ENCODE peak calls at places on chromosomes 12 and 14, in five cellular contexts. One of them, this sample, is unnamed.

GRCh38 chr12:110168732-110169455 is 44.7 kb downstream of the IFT81 start:
- DNase-seq in OCI-LY7: no peak
- DNase-seq in hepatocyte: no peak
- DNase-seq in retinal pigment epithelial cell: no peak
- DNase-seq in neuronal stem cell: no peak
- DNase-seq in this sample: no peak

GRCh38 chr12:111469406-111469805 is 63.7 kb downstream of the SH2B3 start:
- DNase-seq in OCI-LY7: no peak
- DNase-seq in hepatocyte: no peak
- DNase-seq in retinal pigment epithelial cell: no peak
- DNase-seq in neuronal stem cell: no peak
- DNase-seq in this sample: no peak

GRCh38 chr14:103103461-103104388 is 9.2 kb downstream of the EXOC3L4 start:
- DNase-seq in OCI-LY7: no peak
- DNase-seq in hepatocyte: no peak
- DNase-seq in retinal pigment epithelial cell: no peak
- DNase-seq in neuronal stem cell: no peak
- DNase-seq in this sample: no peak

GRCh38 chr12:122399254-122399591 is 23.2 kb downstream of the CLIP1 start:
- DNase-seq in OCI-LY7: no peak
- DNase-seq in hepatocyte: no peak
- DNase-seq in retinal pigment epithelial cell: no peak
- DNase-seq in neuronal stem cell: no peak
- DNase-seq in this sample: no peak

GRCh38 chr12:105445261-105446015 is 114.9 kb downstream of the C12orf75 start:
- DNase-seq in OCI-LY7: no peak
- DNase-seq in hepatocyte: peak
- DNase-seq in retinal pigment epithelial cell: peak
- DNase-seq in neuronal stem cell: no peak
- DNase-seq in this sample: peak

GRCh38 chr12:132536102-132536876 is 46.3 kb downstream of the FBRSL1 start:
- DNase-seq in OCI-LY7: no peak
- DNase-seq in hepatocyte: no peak
- DNase-seq in retinal pigment epithelial cell: no peak
- DNase-seq in neuronal stem cell: no peak
- DNase-seq in this sample: no peak

GRCh38 chr12:22578328-22578727 is 34.0 kb upstream of the C2CD5 start:
- DNase-seq in OCI-LY7: no peak
- DNase-seq in hepatocyte: no peak
- DNase-seq in retinal pigment epithelial cell: no peak
- DNase-seq in neuronal stem cell: no peak
- DNase-seq in this sample: no peak

GRCh38 chr12:27436029-27436428 is 10.5 kb upstream of the SMCO2 start:
- DNase-seq in OCI-LY7: no peak
- DNase-seq in hepatocyte: no peak
- DNase-seq in retinal pigment epithelial cell: no peak
- DNase-seq in neuronal stem cell: no peak
- DNase-seq in this sample: no peak

GRCh38 chr14:54285030-54285429 is 111.8 kb upstream of the CDKN3 start:
- DNase-seq in OCI-LY7: no peak
- DNase-seq in hepatocyte: no peak
- DNase-seq in retinal pigment epithelial cell: no peak
- DNase-seq in neuronal stem cell: no peak
- DNase-seq in this sample: no peak

GRCh38 chr14:52694761-52695480 is 437 bp downstream of the ERO1A start:
- DNase-seq in OCI-LY7: peak
- DNase-seq in hepatocyte: peak
- DNase-seq in retinal pigment epithelial cell: no peak
- DNase-seq in neuronal stem cell: peak
- DNase-seq in this sample: peak

GRCh38 chr14:89428556-89429196 is 11.6 kb upstream of the FOXN3 start:
- DNase-seq in OCI-LY7: no peak
- DNase-seq in hepatocyte: no peak
- DNase-seq in retinal pigment epithelial cell: no peak
- DNase-seq in neuronal stem cell: no peak
- DNase-seq in this sample: peak

GRCh38 chr14:75461303-75461702 is 33.5 kb downstream of the JDP2 start:
- DNase-seq in OCI-LY7: no peak
- DNase-seq in hepatocyte: no peak
- DNase-seq in retinal pigment epithelial cell: no peak
- DNase-seq in neuronal stem cell: no peak
- DNase-seq in this sample: no peak

GRCh38 chr12:104282109-104282508 is 21.4 kb upstream of the EID3 start:
- DNase-seq in OCI-LY7: no peak
- DNase-seq in hepatocyte: no peak
- DNase-seq in retinal pigment epithelial cell: no peak
- DNase-seq in neuronal stem cell: no peak
- DNase-seq in this sample: peak

GRCh38 chr14:99560946-99561683 is 42.9 kb downstream of the CCDC85C start:
- DNase-seq in OCI-LY7: no peak
- DNase-seq in hepatocyte: no peak
- DNase-seq in retinal pigment epithelial cell: no peak
- DNase-seq in neuronal stem cell: no peak
- DNase-seq in this sample: no peak

GRCh38 chr12:85617307-85618091 is 218.7 kb downstream of the RASSF9 start:
- DNase-seq in OCI-LY7: no peak
- DNase-seq in hepatocyte: no peak
- DNase-seq in retinal pigment epithelial cell: no peak
- DNase-seq in neuronal stem cell: no peak
- DNase-seq in this sample: no peak

GRCh38 chr12:32120419-32120818 is 13.8 kb downstream of the BICD1 start:
- DNase-seq in OCI-LY7: no peak
- DNase-seq in hepatocyte: no peak
- DNase-seq in retinal pigment epithelial cell: no peak
- DNase-seq in neuronal stem cell: no peak
- DNase-seq in this sample: no peak

GRCh38 chr14:104072586-104072985 is 12.9 kb upstream of the ASPG start:
- DNase-seq in OCI-LY7: no peak
- DNase-seq in hepatocyte: no peak
- DNase-seq in retinal pigment epithelial cell: no peak
- DNase-seq in neuronal stem cell: no peak
- DNase-seq in this sample: no peak

GRCh38 chr12:108629824-108630476 is 3.7 kb downstream of the SELPLG start:
- DNase-seq in OCI-LY7: no peak
- DNase-seq in hepatocyte: peak
- DNase-seq in retinal pigment epithelial cell: no peak
- DNase-seq in neuronal stem cell: no peak
- DNase-seq in this sample: peak

GRCh38 chr12:41289461-41289860 is 101.3 kb downstream of the PDZRN4 start:
- DNase-seq in OCI-LY7: no peak
- DNase-seq in hepatocyte: no peak
- DNase-seq in retinal pigment epithelial cell: no peak
- DNase-seq in neuronal stem cell: no peak
- DNase-seq in this sample: no peak

GRCh38 chr12:84077692-84078091 is 834.9 kb downstream of the SLC6A15 start:
- DNase-seq in OCI-LY7: no peak
- DNase-seq in hepatocyte: no peak
- DNase-seq in retinal pigment epithelial cell: no peak
- DNase-seq in neuronal stem cell: no peak
- DNase-seq in this sample: no peak

GRCh38 chr12:117583677-117584076 is 222.3 kb upstream of the NOS1 start:
- DNase-seq in OCI-LY7: no peak
- DNase-seq in hepatocyte: no peak
- DNase-seq in retinal pigment epithelial cell: no peak
- DNase-seq in neuronal stem cell: no peak
- DNase-seq in this sample: no peak

GRCh38 chr12:100827901-100828520 is 33.4 kb downstream of the ANO4 start:
- DNase-seq in OCI-LY7: peak
- DNase-seq in hepatocyte: peak
- DNase-seq in retinal pigment epithelial cell: peak
- DNase-seq in neuronal stem cell: peak
- DNase-seq in this sample: peak

GRCh38 chr12:113862570-113863454 is 103.3 kb downstream of the RBM19 start:
- DNase-seq in OCI-LY7: no peak
- DNase-seq in hepatocyte: peak
- DNase-seq in retinal pigment epithelial cell: no peak
- DNase-seq in neuronal stem cell: no peak
- DNase-seq in this sample: peak

DNA sequence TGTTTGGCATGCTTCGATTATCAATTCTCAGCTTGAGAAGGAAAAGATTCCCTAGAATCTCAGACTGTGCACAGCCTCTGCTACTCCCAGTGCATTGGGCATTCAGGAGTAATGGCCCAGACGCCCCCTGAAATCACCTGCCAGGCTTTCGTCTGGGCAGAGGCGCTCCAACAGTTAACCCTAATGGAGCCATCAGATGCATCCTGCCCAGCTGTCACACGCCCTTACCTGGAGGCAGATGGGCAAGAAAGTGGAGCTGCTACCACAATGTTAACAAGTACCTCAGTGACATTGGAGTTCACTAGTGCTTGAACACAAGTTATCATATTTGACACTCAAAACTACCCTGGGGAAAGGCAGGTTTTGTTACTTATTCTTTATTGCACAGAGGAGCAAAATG is 957 bp upstream of the LRP6 start:
- DNase-seq in OCI-LY7: no peak
- DNase-seq in hepatocyte: no peak
- DNase-seq in retinal pigment epithelial cell: no peak
- DNase-seq in neuronal stem cell: no peak
- DNase-seq in this sample: no peak
- H3K4me3 ChIP-seq in OCI-LY7: peak
- H3K4me3 ChIP-seq in hepatocyte: peak
- H3K4me3 ChIP-seq in retinal pigment epithelial cell: peak
- H3K4me3 ChIP-seq in neuronal stem cell: no peak
- H3K4me3 ChIP-seq in this sample: peak

GRCh38 chr12:65748332-65748731 is 76.0 kb upstream of the HMGA2 start:
- DNase-seq in OCI-LY7: no peak
- DNase-seq in hepatocyte: no peak
- DNase-seq in retinal pigment epithelial cell: no peak
- DNase-seq in neuronal stem cell: no peak
- DNase-seq in this sample: no peak
- H3K4me3 ChIP-seq in OCI-LY7: no peak
- H3K4me3 ChIP-seq in hepatocyte: no peak
- H3K4me3 ChIP-seq in retinal pigment epithelial cell: no peak
- H3K4me3 ChIP-seq in neuronal stem cell: no peak
- H3K4me3 ChIP-seq in this sample: no peak

DNA sequence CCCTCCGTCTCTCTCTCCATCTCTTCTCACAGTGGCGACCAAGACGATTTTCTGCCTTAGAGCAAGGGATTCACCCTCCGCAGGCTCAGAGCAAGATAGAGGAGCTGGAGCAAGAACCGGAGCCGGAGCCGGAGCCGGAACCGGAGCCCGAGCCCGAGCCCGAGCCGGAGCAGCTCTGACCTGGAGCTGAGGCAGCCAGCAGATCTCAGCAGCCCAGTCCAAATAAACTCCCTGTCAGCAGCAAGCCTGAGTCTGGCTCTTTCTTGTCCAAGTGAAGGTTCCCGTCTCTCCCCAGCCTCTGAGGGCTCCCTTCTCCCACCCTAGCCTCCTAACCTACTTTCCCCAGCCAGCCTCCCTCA is 5.9 kb downstream of the LAG3 start:
- DNase-seq in OCI-LY7: no peak
- DNase-seq in hepatocyte: peak
- DNase-seq in retinal pigment epithelial cell: no peak
- DNase-seq in neuronal stem cell: no peak
- DNase-seq in this sample: no peak
- H3K4me3 ChIP-seq in OCI-LY7: peak
- H3K4me3 ChIP-seq in hepatocyte: no peak
- H3K4me3 ChIP-seq in retinal pigment epithelial cell: peak
- H3K4me3 ChIP-seq in neuronal stem cell: no peak
- H3K4me3 ChIP-seq in this sample: peak

GRCh38 chr12:54300267-54300731 is 516 bp downstream of the NFE2 start:
- DNase-seq in OCI-LY7: no peak
- DNase-seq in hepatocyte: no peak
- DNase-seq in retinal pigment epithelial cell: no peak
- DNase-seq in neuronal stem cell: no peak
- DNase-seq in this sample: no peak

GRCh38 chr12:54306925-54307731 is 6.3 kb upstream of the NFE2 start:
- DNase-seq in OCI-LY7: no peak
- DNase-seq in hepatocyte: peak
- DNase-seq in retinal pigment epithelial cell: peak
- DNase-seq in neuronal stem cell: no peak
- DNase-seq in this sample: peak

GRCh38 chr12:54301428-54302045 is 722 bp upstream of the NFE2 start:
- DNase-seq in OCI-LY7: no peak
- DNase-seq in hepatocyte: no peak
- DNase-seq in retinal pigment epithelial cell: no peak
- DNase-seq in neuronal stem cell: no peak
- DNase-seq in this sample: no peak

GRCh38 chr12:54300732-54301427 is at the start of gene NFE2:
- DNase-seq in OCI-LY7: no peak
- DNase-seq in hepatocyte: peak
- DNase-seq in retinal pigment epithelial cell: no peak
- DNase-seq in neuronal stem cell: peak
- DNase-seq in this sample: peak

DNA sequence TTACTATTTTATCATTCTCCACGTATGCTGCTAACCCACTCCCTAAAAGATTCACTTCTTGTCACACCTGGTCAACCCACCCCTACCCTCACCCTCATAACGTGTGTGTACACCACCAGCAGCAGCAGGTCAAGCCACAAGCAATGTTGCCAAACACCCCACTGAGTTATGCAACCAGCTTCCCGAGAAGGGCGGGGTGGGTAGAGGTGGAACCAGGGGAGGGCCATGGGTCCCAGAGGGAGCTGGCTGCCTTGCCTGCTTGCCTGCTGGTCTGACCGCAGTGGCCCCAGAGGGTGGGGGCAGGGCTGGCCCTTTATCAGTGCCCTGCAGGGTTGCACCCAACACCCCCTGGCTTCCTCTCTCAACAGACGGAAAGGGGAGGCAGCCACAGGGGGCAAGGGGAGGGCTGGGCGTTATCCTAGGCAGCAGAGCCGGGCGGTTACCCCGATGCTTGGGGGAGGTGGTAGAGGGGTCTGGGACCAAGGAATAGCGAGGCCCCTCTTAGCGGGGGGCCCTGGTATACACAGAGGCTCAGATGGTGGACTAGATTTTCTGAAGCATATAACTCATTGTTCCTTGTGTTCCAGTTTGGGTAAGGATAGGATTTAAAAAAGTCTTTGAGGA is 3.5 kb upstream of the NFE2 start:
- DNase-seq in OCI-LY7: peak
- DNase-seq in hepatocyte: peak
- DNase-seq in retinal pigment epithelial cell: no peak
- DNase-seq in neuronal stem cell: no peak
- DNase-seq in this sample: peak
- H3K4me3 ChIP-seq in OCI-LY7: no peak
- H3K4me3 ChIP-seq in hepatocyte: no peak
- H3K4me3 ChIP-seq in retinal pigment epithelial cell: no peak
- H3K4me3 ChIP-seq in neuronal stem cell: no peak
- H3K4me3 ChIP-seq in this sample: no peak